ENCODE peak calls at places on chromosomes 4 and X, in six cellular contexts. One of them, this sample, is unnamed.
A peak's percentile ranks its signal among the peaks of the same experiment; 100 is the strongest.

GRCh38 chr4:103887191-103887590 is 167.4 kb upstream of the TACR3 start:
- DNase-seq in ELR: peak; percentile 65
- DNase-seq in Right ventricle myocardium superior: no peak
- DNase-seq in activated CD4-positive, alpha-beta T cell treated with anti-CD3 and anti-CD28 coated beads, Interleukin-2, amount 50 U/mL, for 1 hour: no peak
- DNase-seq in left ventricle myocardium superior: no peak
- DNase-seq in activated CD8-positive, alpha-beta T cell treated with anti-CD3 and anti-CD28 coated beads for 36 hours: no peak
- DNase-seq in this sample: no peak

GRCh38 chrX:18617351-18617750 is 54.6 kb downstream of the RS1 start:
- DNase-seq in activated CD8-positive, alpha-beta T cell treated with anti-CD3 and anti-CD28 coated beads for 36 hours: no peak
- DNase-seq in left ventricle myocardium superior: no peak
- DNase-seq in Right ventricle myocardium superior: no peak
- DNase-seq in activated CD4-positive, alpha-beta T cell treated with anti-CD3 and anti-CD28 coated beads, Interleukin-2, amount 50 U/mL, for 1 hour: no peak
- DNase-seq in ELR: peak; percentile 71
- DNase-seq in this sample: no peak

GRCh38 chr4:30068234-30068633 is 651.9 kb upstream of the PCDH7 start:
- DNase-seq in activated CD8-positive, alpha-beta T cell treated with anti-CD3 and anti-CD28 coated beads for 36 hours: no peak
- DNase-seq in left ventricle myocardium superior: no peak
- DNase-seq in ELR: no peak
- DNase-seq in activated CD4-positive, alpha-beta T cell treated with anti-CD3 and anti-CD28 coated beads, Interleukin-2, amount 50 U/mL, for 1 hour: no peak
- DNase-seq in Right ventricle myocardium superior: no peak
- DNase-seq in this sample: no peak

GRCh38 chrX:40513012-40513411 is 67.8 kb upstream of the ATP6AP2 start:
- DNase-seq in ELR: no peak
- DNase-seq in Right ventricle myocardium superior: no peak
- DNase-seq in activated CD8-positive, alpha-beta T cell treated with anti-CD3 and anti-CD28 coated beads for 36 hours: no peak
- DNase-seq in left ventricle myocardium superior: no peak
- DNase-seq in activated CD4-positive, alpha-beta T cell treated with anti-CD3 and anti-CD28 coated beads, Interleukin-2, amount 50 U/mL, for 1 hour: no peak
- DNase-seq in this sample: no peak

GRCh38 chrX:120672389-120672788 is 42.5 kb upstream of the C1GALT1C1 start:
- DNase-seq in Right ventricle myocardium superior: peak; percentile 50
- DNase-seq in activated CD4-positive, alpha-beta T cell treated with anti-CD3 and anti-CD28 coated beads, Interleukin-2, amount 50 U/mL, for 1 hour: no peak
- DNase-seq in left ventricle myocardium superior: peak; percentile 50
- DNase-seq in activated CD8-positive, alpha-beta T cell treated with anti-CD3 and anti-CD28 coated beads for 36 hours: no peak
- DNase-seq in ELR: peak; percentile 81
- DNase-seq in this sample: no peak

GRCh38 chrX:136954930-136955329 is 74.4 kb upstream of the RBMX start:
- DNase-seq in activated CD4-positive, alpha-beta T cell treated with anti-CD3 and anti-CD28 coated beads, Interleukin-2, amount 50 U/mL, for 1 hour: no peak
- DNase-seq in ELR: peak; percentile 49
- DNase-seq in left ventricle myocardium superior: no peak
- DNase-seq in Right ventricle myocardium superior: no peak
- DNase-seq in activated CD8-positive, alpha-beta T cell treated with anti-CD3 and anti-CD28 coated beads for 36 hours: no peak
- DNase-seq in this sample: no peak

GRCh38 chr4:140372607-140373327 is 679 bp upstream of the SCOC start:
- DNase-seq in activated CD4-positive, alpha-beta T cell treated with anti-CD3 and anti-CD28 coated beads, Interleukin-2, amount 50 U/mL, for 1 hour: peak; percentile 13
- DNase-seq in ELR: peak; percentile 44
- DNase-seq in Right ventricle myocardium superior: no peak
- DNase-seq in activated CD8-positive, alpha-beta T cell treated with anti-CD3 and anti-CD28 coated beads for 36 hours: peak; percentile 58
- DNase-seq in left ventricle myocardium superior: no peak
- DNase-seq in this sample: no peak

GRCh38 chr4:30856795-30857564 is 136.8 kb downstream of the PCDH7 start:
- DNase-seq in ELR: no peak
- DNase-seq in left ventricle myocardium superior: no peak
- DNase-seq in activated CD8-positive, alpha-beta T cell treated with anti-CD3 and anti-CD28 coated beads for 36 hours: no peak
- DNase-seq in activated CD4-positive, alpha-beta T cell treated with anti-CD3 and anti-CD28 coated beads, Interleukin-2, amount 50 U/mL, for 1 hour: no peak
- DNase-seq in Right ventricle myocardium superior: no peak
- DNase-seq in this sample: no peak

GRCh38 chr4:72997409-72997808 is 72.1 kb downstream of the COX18 start:
- DNase-seq in activated CD8-positive, alpha-beta T cell treated with anti-CD3 and anti-CD28 coated beads for 36 hours: no peak
- DNase-seq in left ventricle myocardium superior: no peak
- DNase-seq in ELR: peak; percentile 74
- DNase-seq in activated CD4-positive, alpha-beta T cell treated with anti-CD3 and anti-CD28 coated beads, Interleukin-2, amount 50 U/mL, for 1 hour: no peak
- DNase-seq in Right ventricle myocardium superior: no peak
- DNase-seq in this sample: no peak

GRCh38 chrX:34365482-34365881 is 233.4 kb upstream of the FAM47A start:
- DNase-seq in ELR: peak; percentile 0
- DNase-seq in Right ventricle myocardium superior: no peak
- DNase-seq in left ventricle myocardium superior: no peak
- DNase-seq in activated CD8-positive, alpha-beta T cell treated with anti-CD3 and anti-CD28 coated beads for 36 hours: no peak
- DNase-seq in activated CD4-positive, alpha-beta T cell treated with anti-CD3 and anti-CD28 coated beads, Interleukin-2, amount 50 U/mL, for 1 hour: no peak
- DNase-seq in this sample: no peak

GRCh38 chr4:128163177-128164117 is 102.3 kb downstream of the LARP1B start:
- DNase-seq in Right ventricle myocardium superior: no peak
- DNase-seq in left ventricle myocardium superior: no peak
- DNase-seq in ELR: peak; percentile 94
- DNase-seq in activated CD4-positive, alpha-beta T cell treated with anti-CD3 and anti-CD28 coated beads, Interleukin-2, amount 50 U/mL, for 1 hour: no peak
- DNase-seq in activated CD8-positive, alpha-beta T cell treated with anti-CD3 and anti-CD28 coated beads for 36 hours: no peak
- DNase-seq in this sample: no peak